ENCODE peak calls at places on chromosomes 3 and 15, in four cellular contexts. One of them, this sample, is unnamed.

GRCh38 chr3:71926242-71926560 is 141.3 kb upstream of the PROK2 start:
- DNase-seq in A549: peak
- DNase-seq in ovary: no peak
- DNase-seq in stomach: peak
- DNase-seq in this sample: no peak

GRCh38 chr3:126343675-126344074 is 13.5 kb downstream of the KLF15 start:
- DNase-seq in A549: no peak
- DNase-seq in stomach: no peak
- DNase-seq in ovary: peak
- DNase-seq in this sample: no peak

GRCh38 chr15:59570364-59570763 is 41.2 kb upstream of the GCNT3 start:
- DNase-seq in A549: peak
- DNase-seq in ovary: no peak
- DNase-seq in stomach: no peak
- DNase-seq in this sample: no peak

GRCh38 chr3:62607287-62608029 is 234.1 kb upstream of the FEZF2 start:
- DNase-seq in ovary: no peak
- DNase-seq in stomach: peak
- DNase-seq in A549: no peak
- DNase-seq in this sample: no peak

GRCh38 chr3:53045107-53045783 is 628 bp downstream of the SFMBT1 start:
- DNase-seq in stomach: peak
- DNase-seq in ovary: peak
- DNase-seq in A549: peak
- DNase-seq in this sample: peak

GRCh38 chr3:195129644-195130492 is 141.1 kb downstream of the XXYLT1 start:
- DNase-seq in stomach: no peak
- DNase-seq in ovary: no peak
- DNase-seq in A549: no peak
- DNase-seq in this sample: no peak

GRCh38 chr15:39578851-39579486 is 1.9 kb upstream of the THBS1 start:
- DNase-seq in A549: peak
- DNase-seq in stomach: no peak
- DNase-seq in ovary: no peak
- DNase-seq in this sample: no peak

GRCh38 chr3:174957581-174958001 is 98.5 kb downstream of the NAALADL2 start:
- DNase-seq in stomach: no peak
- DNase-seq in ovary: no peak
- DNase-seq in A549: no peak
- DNase-seq in this sample: no peak

GRCh38 chr3:149269687-149270086 is 48.1 kb upstream of the CP start:
- DNase-seq in A549: no peak
- DNase-seq in stomach: no peak
- DNase-seq in ovary: no peak
- DNase-seq in this sample: no peak

GRCh38 chr15:71804226-71804625 is 6.1 kb upstream of the NR2E3 start:
- DNase-seq in stomach: no peak
- DNase-seq in ovary: no peak
- DNase-seq in A549: no peak
- DNase-seq in this sample: no peak

GRCh38 chr3:53161345-53161819 is 373 bp downstream of the PRKCD start:
- DNase-seq in stomach: no peak
- DNase-seq in A549: peak
- DNase-seq in ovary: no peak
- DNase-seq in this sample: no peak

GRCh38 chr3:189683576-189684255 is 52.5 kb downstream of the TP63 start:
- DNase-seq in ovary: no peak
- DNase-seq in stomach: no peak
- DNase-seq in A549: no peak
- DNase-seq in this sample: no peak

DNA sequence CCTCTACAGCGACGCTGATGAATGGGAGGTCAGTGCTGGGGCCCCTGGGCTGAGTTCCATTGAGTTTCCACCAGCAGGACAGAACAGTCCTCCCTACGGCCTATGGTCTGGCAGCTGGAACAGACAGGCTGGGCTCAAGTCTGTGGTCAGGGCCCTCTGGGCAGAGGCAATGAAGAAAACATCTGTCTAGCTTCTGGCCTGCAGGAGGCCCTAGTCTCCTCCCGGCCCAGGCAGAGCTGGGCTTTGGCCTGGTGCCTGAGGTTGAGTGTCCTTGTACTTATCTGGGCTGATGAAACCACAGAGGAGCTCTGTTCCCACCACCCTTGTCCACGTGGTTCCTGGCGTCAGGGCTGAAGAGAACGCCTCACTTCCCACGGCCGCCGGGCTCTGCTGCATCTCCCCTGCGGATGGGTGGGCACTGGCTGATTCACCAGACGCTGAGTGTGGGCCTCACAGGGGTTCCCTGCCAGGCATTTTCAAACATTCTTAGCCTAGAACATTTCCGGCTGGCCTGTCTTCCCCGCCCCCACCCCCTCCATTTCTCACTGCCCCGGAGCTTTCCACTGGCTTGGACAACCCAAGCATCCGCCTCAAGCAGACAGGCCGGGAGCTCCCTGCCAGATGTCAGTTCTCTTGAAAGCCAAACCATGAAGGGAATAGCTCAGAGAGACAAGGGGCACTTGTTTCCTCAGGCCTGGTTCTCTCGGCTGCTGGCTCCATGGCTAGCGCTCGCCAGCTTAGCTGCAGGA is 20.3 kb downstream of the PPCDC start:
- DNase-seq in stomach: peak
- DNase-seq in ovary: peak
- DNase-seq in A549: no peak
- DNase-seq in this sample: peak
- TF ChIP-seq POLR2A in stomach: no peak
- TF ChIP-seq POLR2A in ovary: peak
- TF ChIP-seq POLR2A in A549: no peak
- TF ChIP-seq POLR2A in this sample: no peak

GRCh38 chr3:58306662-58307286 is 454 bp downstream of the HTD2 start:
- DNase-seq in stomach: peak
- DNase-seq in ovary: peak
- DNase-seq in A549: peak
- DNase-seq in this sample: peak
- TF ChIP-seq CTCF in stomach: no peak
- TF ChIP-seq CTCF in ovary: no peak
- TF ChIP-seq CTCF in A549: no peak
- TF ChIP-seq CTCF in this sample: no peak

GRCh38 chr3:162992741-162993140 is 1496.1 kb downstream of the OTOL1 start:
- DNase-seq in stomach: no peak
- DNase-seq in ovary: no peak
- DNase-seq in A549: no peak
- DNase-seq in this sample: no peak

GRCh38 chr3:162996368-162996767 is 1499.8 kb downstream of the OTOL1 start:
- DNase-seq in ovary: no peak
- DNase-seq in A549: no peak
- DNase-seq in stomach: no peak
- DNase-seq in this sample: no peak

GRCh38 chr3:162994165-162994564 is 1497.6 kb downstream of the OTOL1 start:
- DNase-seq in ovary: no peak
- DNase-seq in stomach: no peak
- DNase-seq in A549: no peak
- DNase-seq in this sample: no peak

DNA sequence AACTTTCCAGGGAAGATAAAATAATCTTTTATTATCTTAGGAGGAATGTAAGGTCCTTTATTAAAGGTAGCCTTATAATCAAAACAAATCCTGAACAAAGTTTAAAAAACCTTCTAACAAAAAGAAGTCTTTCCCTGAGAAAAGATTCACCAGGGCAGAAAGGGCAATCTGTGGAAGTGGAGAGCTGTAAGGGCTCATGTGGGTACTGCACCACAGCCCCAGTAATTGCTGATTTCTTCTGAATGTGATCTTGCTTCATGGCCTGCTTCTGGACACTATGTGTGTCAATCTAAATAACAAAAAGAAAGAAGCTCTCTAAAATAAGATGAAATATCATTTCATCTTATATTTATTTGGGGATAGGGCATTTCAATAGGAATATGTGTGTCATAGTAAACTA is 1501.6 kb downstream of the OTOL1 start:
- DNase-seq in ovary: no peak
- DNase-seq in A549: no peak
- DNase-seq in stomach: no peak
- DNase-seq in this sample: no peak
- TF ChIP-seq POLR2A in ovary: no peak
- TF ChIP-seq POLR2A in A549: no peak
- TF ChIP-seq POLR2A in stomach: no peak
- TF ChIP-seq POLR2A in this sample: no peak

GRCh38 chr3:38626171-38626570 is 23.3 kb downstream of the SCN5A start:
- DNase-seq in stomach: no peak
- DNase-seq in ovary: no peak
- DNase-seq in A549: no peak
- DNase-seq in this sample: no peak

GRCh38 chr3:38620236-38620635 is 29.3 kb downstream of the SCN5A start:
- DNase-seq in stomach: no peak
- DNase-seq in ovary: no peak
- DNase-seq in A549: no peak
- DNase-seq in this sample: no peak

GRCh38 chr3:38627956-38628355 is 21.5 kb downstream of the SCN5A start:
- DNase-seq in stomach: no peak
- DNase-seq in ovary: no peak
- DNase-seq in A549: peak
- DNase-seq in this sample: no peak

GRCh38 chr3:38622336-38622735 is 27.2 kb downstream of the SCN5A start:
- DNase-seq in ovary: no peak
- DNase-seq in stomach: no peak
- DNase-seq in A549: no peak
- DNase-seq in this sample: no peak

DNA sequence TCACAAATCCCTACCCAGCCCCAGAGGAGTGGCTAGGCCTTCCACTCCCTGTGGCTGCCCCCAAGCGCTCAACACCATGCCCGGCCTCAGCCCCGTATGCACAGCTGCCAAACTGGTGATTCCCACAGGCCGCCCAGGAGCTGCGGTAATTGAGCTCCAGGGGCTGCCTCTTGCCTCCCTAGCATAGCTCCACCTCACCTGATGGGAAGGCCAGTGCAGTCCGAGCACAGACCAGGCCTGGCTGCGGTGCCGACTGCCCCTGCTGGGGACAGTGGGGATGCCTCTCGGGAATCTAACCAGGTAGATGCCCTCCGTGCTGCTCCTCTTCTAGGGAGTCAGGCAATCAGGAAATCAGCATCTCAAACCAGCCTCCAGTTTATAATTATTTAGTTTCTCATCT is 25.9 kb downstream of the SCN5A start:
- DNase-seq in ovary: no peak
- DNase-seq in A549: no peak
- DNase-seq in stomach: no peak
- DNase-seq in this sample: no peak
- TF ChIP-seq CTCF in ovary: no peak
- TF ChIP-seq CTCF in A549: no peak
- TF ChIP-seq CTCF in stomach: no peak
- TF ChIP-seq CTCF in this sample: no peak

DNA sequence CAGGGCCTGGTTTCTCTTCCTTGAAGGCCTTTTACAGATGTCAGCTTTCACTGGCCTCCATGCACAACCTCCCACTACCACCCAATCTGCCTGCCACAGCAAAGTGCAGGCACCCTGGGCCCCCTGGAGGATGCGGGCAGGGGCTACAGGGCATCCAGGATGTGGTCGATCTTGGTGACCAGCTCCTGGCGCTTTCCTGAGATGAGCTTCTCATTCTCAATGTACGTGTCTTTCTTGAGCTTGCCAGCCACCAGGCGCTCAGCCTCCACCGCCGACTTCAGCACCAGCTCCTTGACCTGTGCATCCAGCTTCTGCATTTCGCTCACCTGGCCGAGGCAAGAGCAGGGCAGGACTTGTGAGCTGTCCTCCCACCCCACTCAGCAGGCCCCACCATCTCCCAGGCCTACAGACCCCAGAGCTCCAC is 30.3 kb downstream of the RPN1 start:
- DNase-seq in stomach: no peak
- DNase-seq in A549: no peak
- DNase-seq in ovary: no peak
- DNase-seq in this sample: no peak
- TF ChIP-seq POLR2A in stomach: no peak
- TF ChIP-seq POLR2A in A549: no peak
- TF ChIP-seq POLR2A in ovary: no peak
- TF ChIP-seq POLR2A in this sample: no peak

DNA sequence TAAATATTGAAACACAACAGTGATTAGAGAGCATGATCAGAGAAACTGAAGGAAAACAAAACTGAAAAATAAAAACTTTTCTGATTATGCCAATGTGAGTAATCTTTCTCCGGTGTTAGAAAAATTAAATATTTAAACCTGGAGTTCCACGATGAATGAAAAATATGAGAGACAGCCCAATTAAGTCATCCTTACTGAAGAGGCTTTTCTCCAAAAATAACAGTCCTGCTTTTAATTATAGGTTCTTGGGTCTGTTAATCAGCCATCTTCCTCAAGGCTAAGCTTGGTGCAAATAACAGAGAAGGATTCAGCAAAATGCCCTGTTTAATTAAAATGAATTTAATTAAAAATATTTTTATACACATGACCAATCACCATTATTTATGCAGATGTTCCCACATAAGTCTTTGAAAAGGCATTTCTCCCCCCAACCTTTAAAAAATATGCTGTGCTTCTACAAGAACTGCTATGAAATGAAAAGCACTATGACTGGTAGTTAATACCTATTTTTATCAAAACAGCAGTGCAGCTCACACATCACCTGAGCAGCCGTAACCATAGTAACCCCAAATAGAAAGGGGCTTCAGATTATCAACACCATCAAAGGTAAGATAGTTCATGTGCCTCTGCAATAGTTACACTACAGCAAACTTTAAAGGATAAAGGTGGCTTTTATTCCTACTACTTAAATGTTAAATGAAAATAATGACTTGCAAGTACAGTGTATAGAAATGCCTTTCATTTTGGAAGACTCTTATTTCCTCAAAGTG is 175.7 kb downstream of the SLC9A9 start:
- DNase-seq in A549: no peak
- DNase-seq in ovary: no peak
- DNase-seq in stomach: no peak
- DNase-seq in this sample: no peak
- TF ChIP-seq CTCF in A549: no peak
- TF ChIP-seq CTCF in ovary: no peak
- TF ChIP-seq CTCF in stomach: no peak
- TF ChIP-seq CTCF in this sample: no peak

This sample was measured in adrenal gland.